ENCODE peak calls at places on chromosomes 12 and 14, in six cellular contexts. U is HCT116, O is fibroblast of lung, P is MM.1S, T is astrocyte, Q is GM23248. X is an unnamed sample. For H3K4me1 and H4K20me1, the result is how much of the 10 kb centered on the place peaks cover.

GRCh38 chr12:123150273-123150803 is 552 bp downstream of the PITPNM2 start:
- DNase-seq in P (no peak), T (no peak), O (no peak), U (no peak), Q (no peak), X (no peak)

GRCh38 chr14:83197271-83197670 is 1663.6 kb upstream of the SEL1L start:
- DNase-seq in U (no peak), O (no peak), Q (no peak), P (no peak), T (no peak), X (no peak)

GRCh38 chr14:106788534-106788933 is 1262.2 kb downstream of the TMEM121 start:
- DNase-seq in U (no peak), T (no peak), Q (no peak), O (no peak), P (no peak), X (no peak)

GRCh38 chr14:61217516-61217915 is 63.6 kb downstream of the TMEM30B start:
- DNase-seq in U (no peak), P (no peak), Q (peak), O (no peak), T (no peak), X (no peak)

GRCh38 chr12:77049767-77050353 is 15.5 kb downstream of the E2F7 start:
- DNase-seq in U (peak), P (peak), Q (peak), T (peak), O (peak), X (peak)

GRCh38 chr12:4395818-4396217 is 16.3 kb upstream of the FGF23 start:
- DNase-seq in T (no peak), P (no peak), U (no peak), Q (no peak), O (no peak), X (no peak)

GRCh38 chr12:123996581-123996980 is 23.6 kb downstream of the ZNF664 start:
- DNase-seq in O (no peak), P (no peak), T (no peak), Q (no peak), U (no peak), X (no peak)

GRCh38 chr14:60561845-60562746 is 53.1 kb downstream of the SIX6 start:
- DNase-seq in O (peak), U (peak), Q (peak), T (peak), P (peak), X (peak)

GRCh38 chr14:100747736-100748135 is 21.0 kb downstream of the DLK1 start:
- DNase-seq in T (no peak), P (no peak), Q (no peak), O (no peak), U (no peak), X (no peak)

GRCh38 chr12:946212-946611 is 3.3 kb downstream of the RAD52 start:
- DNase-seq in U (no peak), P (no peak), T (no peak), O (no peak), Q (peak), X (no peak)

GRCh38 chr14:98953544-98954346 is 318.3 kb downstream of the BCL11B start:
- DNase-seq in P (no peak), O (peak), U (no peak), T (peak), Q (peak), X (no peak)

GRCh38 chr14:64279719-64280668 is 14.2 kb downstream of the ESR2 start:
- DNase-seq in O (no peak), U (no peak), T (peak), P (no peak), Q (no peak), X (peak)

GRCh38 chr14:32007755-32008374 is 69.2 kb upstream of the ARHGAP5 start:
- DNase-seq in P (no peak), U (no peak), O (no peak), T (no peak), Q (no peak), X (no peak)

GRCh38 chr14:94581127-94581999 is at the start of gene SERPINA5:
- DNase-seq in P (no peak), U (no peak), T (no peak), Q (peak), O (no peak), X (no peak)

GRCh38 chr12:46269429-46270241 is 792 bp upstream of the SLC38A1 start:
- DNase-seq in U (no peak), T (peak), O (no peak), Q (peak), P (no peak), X (peak)

GRCh38 chr12:23055004-23055403 is 430.0 kb downstream of the ETNK1 start:
- DNase-seq in O (peak), P (peak), Q (peak), U (peak), T (peak), X (no peak)

GRCh38 chr14:53742226-53742607 is 214.4 kb downstream of the BMP4 start:
- DNase-seq in O (no peak), U (peak), Q (no peak), P (no peak), T (no peak), X (no peak)

GRCh38 chr14:100332797-100333196 is 9.7 kb downstream of the SLC25A47 start:
- DNase-seq in O (no peak), P (no peak), U (no peak), Q (no peak), T (no peak), X (no peak)

GRCh38 chr12:27177716-27178115 is 66.4 kb upstream of the STK38L start:
- DNase-seq in P (no peak), O (peak), U (no peak), Q (peak), T (peak), X (peak)

GRCh38 chr14:94663965-94664704 is 51.9 kb downstream of the SERPINA3 start:
- DNase-seq in T (no peak), P (no peak), U (no peak), Q (no peak), O (no peak), X (no peak)

GRCh38 chr14:93546642-93547041 is 115.9 kb downstream of the UNC79 start:
- DNase-seq in O (no peak), P (no peak), T (no peak), Q (no peak), U (no peak), X (no peak)

GRCh38 chr12:57456737-57457490 is 1.8 kb downstream of the INHBE start:
- DNase-seq in T (no peak), P (no peak), U (no peak), O (no peak), Q (no peak), X (no peak)
- H3K4me1 ChIP-seq in T (under half), P (under half), U (half or more), O (under half), Q (under half), X (half or more)

GRCh38 chr12:62934799-62935674 is at the start of gene PPM1H:
- DNase-seq in U (peak), T (peak), P (peak), O (peak), Q (peak), X (peak)

GRCh38 chr12:62931481-62931880 is 3.5 kb downstream of the PPM1H start:
- DNase-seq in U (no peak), O (no peak), T (no peak), P (no peak), Q (no peak), X (no peak)

GRCh38 chr12:62930546-62931425 is 4.2 kb downstream of the PPM1H start:
- DNase-seq in T (no peak), U (no peak), P (no peak), O (no peak), Q (no peak), X (peak)

GRCh38 chr12:62933220-62933870 is 1.6 kb downstream of the PPM1H start:
- DNase-seq in Q (no peak), O (no peak), T (no peak), U (no peak), P (no peak), X (no peak)

DNA sequence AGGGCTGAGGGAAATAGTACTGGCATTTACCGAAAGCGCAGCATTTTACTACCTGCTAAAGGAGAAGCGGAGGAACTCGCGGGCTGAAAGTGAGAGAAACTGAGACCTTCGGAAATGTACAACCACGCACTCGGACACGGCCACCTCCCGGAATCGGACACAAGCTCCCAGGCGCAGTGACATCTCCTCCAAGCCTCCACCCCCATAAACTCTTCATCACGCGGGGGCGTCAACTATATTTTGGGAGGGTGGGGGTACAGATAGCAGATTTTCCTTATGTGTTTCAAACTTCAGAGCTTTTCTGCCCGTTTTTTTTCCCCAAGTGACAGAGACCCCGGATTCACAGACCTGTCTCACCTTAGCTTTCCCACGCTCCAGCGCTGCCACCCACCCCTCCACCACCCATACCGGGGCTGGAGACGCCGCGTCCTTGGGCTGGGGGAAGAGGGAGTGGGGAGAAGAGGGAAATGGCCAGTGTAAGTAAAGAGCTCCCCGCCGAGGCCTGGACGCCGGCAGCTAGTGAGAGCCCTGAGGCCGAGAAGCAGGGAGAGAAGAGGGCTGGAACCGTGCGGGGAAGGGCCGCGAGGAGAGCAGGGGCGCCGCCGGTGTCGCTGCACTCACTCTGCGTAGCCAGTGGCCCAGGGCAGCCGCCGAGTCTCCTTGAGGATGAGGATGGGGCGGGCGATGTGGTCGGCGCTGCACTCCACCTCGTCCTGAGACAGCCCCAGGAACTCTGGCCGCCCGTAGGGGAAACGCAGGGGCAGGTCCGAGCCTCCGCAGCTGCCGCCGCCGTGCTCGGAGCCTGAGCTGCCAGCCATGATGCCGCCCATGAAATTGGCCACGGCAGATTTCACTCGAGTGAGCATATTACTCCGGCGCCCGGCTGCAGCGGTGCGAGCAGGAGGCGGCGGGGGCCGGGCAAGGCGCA is 815 bp downstream of the PPM1H start:
- DNase-seq in P (peak), Q (peak), O (peak), T (peak), U (no peak), X (peak)
- TF ChIP-seq EZH2 in P (no peak), Q (peak), O (no peak), T (no peak), U (no peak), X (no peak)

GRCh38 chr12:48682927-48683326 is 889 bp upstream of the KANSL2 start:
- DNase-seq in O (no peak), T (no peak), U (no peak), Q (no peak), P (no peak), X (no peak)

GRCh38 chr12:48681738-48682532 is at the start of gene KANSL2:
- DNase-seq in Q (peak), P (peak), O (peak), U (peak), T (peak), X (peak)

GRCh38 chr12:48681416-48681737 is 661 bp downstream of the KANSL2 start:
- DNase-seq in P (peak), Q (peak), U (no peak), O (no peak), T (no peak), X (no peak)

GRCh38 chr12:48678561-48679185 is 3.4 kb downstream of the KANSL2 start:
- DNase-seq in U (no peak), Q (no peak), P (no peak), T (no peak), O (no peak), X (no peak)

DNA sequence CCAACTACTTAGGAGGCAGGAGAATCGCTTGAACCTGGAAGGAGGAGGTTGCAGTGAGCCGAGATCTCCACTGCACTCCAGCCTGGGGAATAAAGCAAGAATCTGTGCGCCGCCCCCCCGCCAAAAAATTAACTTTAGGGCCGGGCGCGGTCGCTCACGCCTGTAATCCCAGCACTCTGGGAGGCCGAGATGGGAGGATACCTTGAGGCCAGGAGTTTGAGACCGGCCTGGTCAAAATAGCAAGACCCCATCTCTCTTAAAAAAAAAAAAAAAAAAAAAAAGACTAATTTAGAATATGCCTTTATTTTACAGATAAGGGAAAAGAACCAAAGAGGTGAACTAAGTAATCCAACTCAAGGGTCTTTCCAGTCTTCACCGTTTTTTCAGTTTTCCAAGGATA is 1.2 kb downstream of the KANSL2 start:
- DNase-seq in T (no peak), U (no peak), Q (no peak), P (no peak), O (no peak), X (no peak)
- H4K20me1 ChIP-seq in T (half or more), U (under half), Q (under half), P (under half), O (under half), X (under half)

GRCh38 chr12:114006482-114007425 is 40.6 kb upstream of the RBM19 start:
- DNase-seq in O (no peak), Q (no peak), P (no peak), T (no peak), U (no peak), X (no peak)
- H3K4me1 ChIP-seq in O (under half), Q (under half), P (under half), T (under half), U (under half), X (under half)

GRCh38 chr12:2052861-2053674 is at the start of gene CACNA1C:
- DNase-seq in O (peak), U (no peak), T (peak), P (peak), Q (peak), X (no peak)
- TF ChIP-seq EZH2 in O (no peak), U (no peak), T (peak), P (no peak), Q (no peak), X (no peak)

DNA sequence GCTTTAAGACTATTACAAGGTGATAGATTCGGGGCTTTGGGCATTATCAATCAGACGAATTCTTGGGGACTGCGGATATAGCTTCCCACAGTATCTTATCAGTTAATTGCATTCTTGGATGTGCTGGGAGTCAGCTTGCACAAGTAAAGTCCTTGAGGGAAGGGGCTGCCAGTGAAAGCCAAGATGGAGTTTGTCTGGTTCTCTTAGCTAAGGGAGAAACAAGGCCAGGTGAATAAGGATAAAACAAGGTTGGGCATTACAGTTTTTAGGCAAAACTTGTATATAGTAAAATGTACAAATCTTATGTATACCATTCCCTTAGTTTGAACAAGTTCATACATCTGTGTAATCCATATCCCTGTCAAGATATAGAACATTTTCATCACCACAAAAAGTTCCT is 5.5 kb downstream of the FBXO34 start:
- DNase-seq in T (no peak), O (no peak), P (no peak), Q (no peak), U (no peak), X (no peak)
- H4K20me1 ChIP-seq in T (half or more), O (under half), P (under half), Q (under half), U (under half), X (under half)